ENCODE peak calls at places on chromosomes 7 and 10, in four cellular contexts. O is IMR-90, A is spleen, B is heart left ventricle. I is an unnamed sample. For H3K4me1, the result is how much of the 10 kb centered on the place peaks cover.

GRCh38 chr10:3825862-3826351 is 40.9 kb upstream of the KLF6 start:
- DNase-seq in O (no peak), B (peak), A (no peak), I (no peak)

GRCh38 chr7:152709307-152710133 is 33.6 kb upstream of the XRCC2 start:
- DNase-seq in B (no peak), A (no peak), O (peak), I (no peak)

GRCh38 chr7:76053461-76053860 is 5.6 kb downstream of the MDH2 start:
- DNase-seq in O (no peak), A (no peak), B (no peak), I (no peak)

GRCh38 chr7:99615989-99616358 is 772 bp upstream of the ZSCAN25 start:
- DNase-seq in O (no peak), B (no peak), A (no peak), I (no peak)

GRCh38 chr7:38316733-38317360 is 43.4 kb upstream of the TARP start:
- DNase-seq in B (no peak), O (peak), A (no peak), I (no peak)

GRCh38 chr10:49622426-49623425 is 8.9 kb downstream of the CHAT start:
- DNase-seq in O (no peak), A (peak), B (no peak), I (no peak)

GRCh38 chr7:117186218-117186617 is 136.6 kb downstream of the WNT2 start:
- DNase-seq in A (no peak), O (peak), B (no peak), I (no peak)

GRCh38 chr7:152987673-152988072 is 228.1 kb downstream of the ACTR3B start:
- DNase-seq in A (no peak), B (no peak), O (peak), I (no peak)

GRCh38 chr7:140146574-140146973 is 30.2 kb downstream of the KDM7A start:
- DNase-seq in O (no peak), A (no peak), B (no peak), I (no peak)

GRCh38 chr7:100509213-100509612 is 25.5 kb downstream of the NYAP1 start:
- DNase-seq in O (peak), B (no peak), A (no peak), I (peak)

GRCh38 chr7:28958946-28959417 is 852 bp upstream of the TRIL start:
- DNase-seq in O (no peak), B (no peak), A (no peak), I (no peak)

GRCh38 chr10:18224626-18225445 is 84.6 kb downstream of the CACNB2 start:
- DNase-seq in O (no peak), A (no peak), B (no peak), I (no peak)

GRCh38 chr7:150953061-150953997 is 24.8 kb downstream of the KCNH2 start:
- DNase-seq in B (peak), O (no peak), A (peak), I (no peak)
- TF ChIP-seq POLR2A in B (no peak), O (no peak), A (no peak), I (no peak)

DNA sequence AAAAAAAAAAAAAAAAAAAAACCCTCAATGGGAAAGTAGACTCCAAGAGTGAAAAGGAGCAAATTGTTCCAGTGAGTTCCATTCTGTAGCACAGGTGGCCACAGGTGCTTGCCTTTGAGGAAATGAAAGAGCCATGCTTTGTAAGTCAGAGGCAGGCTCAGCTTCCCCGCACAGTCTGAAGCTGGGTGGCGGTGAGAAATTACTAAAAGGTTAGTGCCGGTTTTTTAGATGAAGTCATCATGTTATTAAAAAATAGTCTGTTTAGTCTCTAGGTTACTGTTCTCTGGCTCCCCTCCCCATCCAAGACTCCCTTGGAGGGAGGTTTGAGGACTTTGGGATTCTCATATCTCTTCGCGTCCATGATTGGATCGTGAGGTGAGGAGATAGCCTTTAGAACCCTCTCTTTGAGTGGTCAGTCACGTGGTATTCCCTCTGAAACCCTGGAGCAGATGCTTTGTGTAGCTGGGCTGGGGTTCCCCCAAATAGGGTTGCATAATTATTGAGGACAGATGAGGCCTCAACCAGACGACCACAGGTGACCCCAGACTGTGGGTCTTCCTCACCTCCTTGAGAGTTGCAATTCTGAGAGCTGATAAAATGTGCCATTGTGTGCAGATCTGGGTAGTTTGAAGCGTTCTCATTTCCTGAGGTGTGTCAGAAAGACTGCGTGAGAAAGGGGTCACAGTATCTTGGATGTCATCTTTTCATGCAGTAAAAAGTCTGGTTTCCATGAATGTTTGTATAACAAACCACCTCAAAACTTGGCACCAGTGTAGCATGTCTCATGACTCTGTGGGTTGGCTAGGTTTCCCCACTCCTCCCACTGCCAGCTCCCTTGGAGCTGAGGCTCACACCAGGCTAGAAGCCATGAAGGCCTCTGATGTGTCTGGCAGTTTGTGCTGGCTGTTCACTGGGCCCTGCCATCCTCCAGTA is 27.1 kb downstream of the OGDH start:
- DNase-seq in B (peak), A (no peak), O (peak), I (peak)
- H3K4me1 ChIP-seq in B (half or more), A (half or more), O (under half), I (under half)

DNA sequence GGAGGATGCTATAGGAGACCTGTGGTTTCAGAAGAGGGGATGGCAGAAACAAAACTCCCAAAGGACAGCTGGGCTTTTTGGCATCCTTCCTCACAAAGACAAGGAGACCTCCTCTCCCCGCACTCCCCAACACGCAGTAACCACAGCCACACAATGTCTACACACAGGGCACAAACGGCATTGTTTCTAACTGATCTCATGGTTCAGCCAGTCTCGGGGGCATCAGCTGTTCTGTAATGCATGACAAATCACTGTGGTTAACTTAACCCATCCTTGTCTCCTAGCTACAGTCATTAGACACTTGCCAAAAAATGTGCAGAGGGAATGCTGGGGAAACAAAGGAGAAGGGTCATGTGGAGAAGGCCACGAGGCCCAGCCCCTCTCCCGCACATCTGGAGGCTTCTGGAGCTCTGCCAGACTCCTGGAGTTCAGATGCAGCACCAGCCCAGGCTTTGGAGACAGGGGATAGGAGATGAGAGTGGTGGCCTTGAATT is 7.6 kb upstream of the ADAMTS14 start:
- DNase-seq in O (peak), A (peak), B (peak), I (no peak)
- H3K27ac ChIP-seq in O (peak), A (no peak), B (no peak), I (no peak)

GRCh38 chr7:36129048-36129534 is 24.0 kb upstream of the EEPD1 start:
- DNase-seq in O (peak), B (no peak), A (no peak), I (no peak)
- TF ChIP-seq POLR2A in O (no peak), B (no peak), A (no peak), I (no peak)

DNA sequence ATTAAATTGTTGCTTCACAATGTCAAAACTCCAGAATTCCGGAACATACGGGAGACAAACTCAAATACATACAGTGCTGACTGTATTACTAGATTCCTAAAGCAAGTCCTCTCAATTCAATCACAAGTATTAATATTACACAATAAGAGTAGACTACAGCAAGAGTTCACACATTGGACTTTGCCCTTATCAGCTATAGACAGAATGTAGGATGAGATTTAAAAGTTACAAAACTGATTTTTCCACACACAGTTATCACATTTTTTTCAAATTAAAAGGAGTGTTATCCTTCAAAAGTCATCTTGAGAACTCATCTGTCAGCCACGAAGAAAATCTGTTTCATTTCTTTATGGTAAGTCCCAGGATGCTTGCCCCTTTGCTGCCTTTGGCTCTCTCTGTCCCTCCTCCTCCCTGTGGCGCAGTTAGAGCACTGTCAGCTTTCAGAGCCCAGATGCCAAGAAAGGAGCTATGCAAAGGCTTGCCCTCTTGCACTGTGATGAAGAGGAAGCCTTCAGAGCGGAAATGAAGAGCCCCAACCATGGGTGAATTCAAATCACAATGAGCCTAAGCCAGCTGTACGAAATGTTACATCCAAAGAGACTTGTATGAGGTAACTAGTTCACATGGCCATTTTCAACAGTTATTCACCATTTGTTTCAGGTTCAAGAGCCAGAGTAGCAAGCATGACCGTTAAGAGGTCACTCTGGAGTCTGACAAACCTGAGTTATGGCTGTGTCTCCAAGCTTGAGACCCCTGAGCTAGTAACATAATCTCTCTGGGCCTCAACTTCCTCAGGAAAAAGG is 10.7 kb downstream of the NCOA4 start:
- DNase-seq in B (peak), O (no peak), A (no peak), I (peak)
- H3K4me1 ChIP-seq in B (half or more), O (under half), A (under half), I (half or more)

GRCh38 chr10:130137659-130138478 is 1.7 kb downstream of the GLRX3 start:
- DNase-seq in A (peak), O (no peak), B (no peak), I (no peak)
- H3K27ac ChIP-seq in A (no peak), O (no peak), B (no peak), I (peak)

GRCh38 chr7:74453321-74454011 is at the start of gene GTF2IRD1:
- DNase-seq in O (peak), B (peak), A (no peak), I (peak)
- TF ChIP-seq POLR2A in O (peak), B (no peak), A (no peak), I (no peak)

GRCh38 chr10:84860855-84861254 is 532.5 kb downstream of the CCSER2 start:
- DNase-seq in O (no peak), B (no peak), A (no peak), I (no peak)
- H3K4me1 ChIP-seq in O (under half), B (under half), A (under half), I (under half)

GRCh38 chr7:27096756-27097514 is 1.1 kb upstream of the HOXA1 start:
- DNase-seq in B (no peak), A (peak), O (peak), I (no peak)
- H3K27ac ChIP-seq in B (peak), A (peak), O (peak), I (peak)

GRCh38 chr7:148753224-148753623 is 54.5 kb downstream of the CUL1 start:
- DNase-seq in O (peak), B (no peak), A (no peak), I (no peak)
- TF ChIP-seq POLR2A in O (no peak), B (no peak), A (no peak), I (no peak)

I was measured in thyroid gland.